ENCODE peak calls at places on chromosomes 11 and 22, in seven cellular contexts. O, M, Z, J, T, K and U are unnamed samples.

GRCh38 chr11:34302046-34302921 is 55.5 kb downstream of the ABTB2 start:
- DNase-seq in O (no peak), M (no peak), Z (no peak), J (peak), T (no peak), K (no peak), U (no peak)

GRCh38 chr22:36644333-36644757 is 59.2 kb downstream of the CACNG2 start:
- DNase-seq in O (no peak), M (no peak), Z (no peak), J (peak), T (no peak), K (no peak), U (no peak)

GRCh38 chr22:45868586-45869443 is 108.1 kb downstream of the WNT7B start:
- DNase-seq in O (no peak), M (peak), Z (peak), J (no peak), T (no peak), K (no peak), U (no peak)

GRCh38 chr11:102026975-102027374 is 20.3 kb upstream of the CFAP300 start:
- DNase-seq in O (no peak), M (no peak), Z (no peak), J (no peak), T (no peak), K (no peak), U (no peak)

GRCh38 chr22:42299586-42300285 is 29.3 kb upstream of the TCF20 start:
- DNase-seq in O (no peak), M (peak), Z (peak), J (no peak), T (peak), K (peak), U (no peak)

GRCh38 chr22:20434773-20435172 is 2.9 kb downstream of the SCARF2 start:
- DNase-seq in O (no peak), M (no peak), Z (no peak), J (no peak), T (no peak), K (no peak), U (no peak)

GRCh38 chr11:19604679-19605375 is 107.8 kb upstream of the NAV2 start:
- DNase-seq in O (no peak), M (no peak), Z (no peak), J (no peak), T (no peak), K (no peak), U (no peak)

GRCh38 chr11:2775626-2776350 is 76.0 kb upstream of the KCNQ1OT1 start:
- DNase-seq in O (no peak), M (no peak), Z (peak), J (no peak), T (no peak), K (peak), U (no peak)

GRCh38 chr22:49444781-49445180 is 382.9 kb downstream of the BRD1 start:
- DNase-seq in O (no peak), M (no peak), Z (no peak), J (no peak), T (no peak), K (no peak), U (no peak)

GRCh38 chr11:61011950-61012830 is 40.7 kb downstream of the CD6 start:
- DNase-seq in O (no peak), M (peak), Z (no peak), J (no peak), T (no peak), K (peak), U (no peak)

GRCh38 chr11:133840479-133840941 is 4.8 kb downstream of the SPATA19 start:
- DNase-seq in O (no peak), M (no peak), Z (no peak), J (no peak), T (no peak), K (no peak), U (no peak)

GRCh38 chr22:44870021-44870420 is 117.6 kb downstream of the ARHGAP8 start:
- DNase-seq in O (no peak), M (no peak), Z (no peak), J (peak), T (no peak), K (no peak), U (no peak)

GRCh38 chr11:103546236-103546635 is 437.0 kb downstream of the DYNC2H1 start:
- DNase-seq in O (no peak), M (no peak), Z (no peak), J (no peak), T (no peak), K (no peak), U (peak)

GRCh38 chr22:26812731-26813130 is 155.3 kb downstream of the MIAT start:
- DNase-seq in O (no peak), M (no peak), Z (no peak), J (no peak), T (no peak), K (no peak), U (no peak)

GRCh38 chr22:27185903-27186302 is 528.5 kb downstream of the MIAT start:
- DNase-seq in O (no peak), M (peak), Z (no peak), J (no peak), T (no peak), K (no peak), U (no peak)

GRCh38 chr22:44648821-44649566 is 53.0 kb upstream of the PRR5 start:
- DNase-seq in O (no peak), M (peak), Z (no peak), J (no peak), T (no peak), K (peak), U (no peak)

GRCh38 chr11:21761000-21761399 is 431.9 kb upstream of the ANO5 start:
- DNase-seq in O (no peak), M (no peak), Z (no peak), J (no peak), T (no peak), K (no peak), U (no peak)

GRCh38 chr11:36010010-36010740 is 66.3 kb downstream of the LDLRAD3 start:
- DNase-seq in O (no peak), M (no peak), Z (no peak), J (no peak), T (no peak), K (no peak), U (no peak)

GRCh38 chr11:57545883-57546282 is 8.5 kb downstream of the SMTNL1 start:
- DNase-seq in O (no peak), M (peak), Z (no peak), J (no peak), T (no peak), K (no peak), U (no peak)
- TF ChIP-seq CTCF in O (no peak), M (no peak), Z (no peak), J (no peak), T (no peak), K (no peak), U (no peak)

GRCh38 chr11:93784152-93784934 is at the start of gene MED17:
- DNase-seq in O (peak), M (peak), Z (peak), J (peak), T (peak), K (peak), U (peak)
- TF ChIP-seq CTCF in O (peak), M (peak), Z (peak), J (no peak), T (no peak), K (peak), U (peak)

GRCh38 chr11:66327171-66328035 is 8.8 kb downstream of the RIN1 start:
- DNase-seq in O (no peak), M (peak), Z (no peak), J (no peak), T (no peak), K (no peak), U (no peak)
- TF ChIP-seq CTCF in O (no peak), M (no peak), Z (no peak), J (no peak), T (no peak), K (no peak), U (no peak)

GRCh38 chr11:43788394-43788793 is 92.2 kb upstream of the ALKBH3 start:
- DNase-seq in O (no peak), M (no peak), Z (no peak), J (no peak), T (no peak), K (peak), U (no peak)
- TF ChIP-seq CTCF in O (no peak), M (no peak), Z (no peak), J (no peak), T (no peak), K (no peak), U (no peak)

GRCh38 chr11:12499071-12499470 is 121.7 kb downstream of the PARVA start:
- DNase-seq in O (no peak), M (no peak), Z (no peak), J (no peak), T (no peak), K (no peak), U (no peak)

GRCh38 chr11:12502041-12502440 is 124.7 kb downstream of the PARVA start:
- DNase-seq in O (no peak), M (no peak), Z (no peak), J (no peak), T (no peak), K (no peak), U (no peak)

GRCh38 chr11:12497431-12497830 is 120.1 kb downstream of the PARVA start:
- DNase-seq in O (no peak), M (no peak), Z (no peak), J (no peak), T (no peak), K (no peak), U (no peak)

GRCh38 chr11:12494699-12495098 is 117.3 kb downstream of the PARVA start:
- DNase-seq in O (no peak), M (no peak), Z (no peak), J (no peak), T (no peak), K (no peak), U (no peak)

DNA sequence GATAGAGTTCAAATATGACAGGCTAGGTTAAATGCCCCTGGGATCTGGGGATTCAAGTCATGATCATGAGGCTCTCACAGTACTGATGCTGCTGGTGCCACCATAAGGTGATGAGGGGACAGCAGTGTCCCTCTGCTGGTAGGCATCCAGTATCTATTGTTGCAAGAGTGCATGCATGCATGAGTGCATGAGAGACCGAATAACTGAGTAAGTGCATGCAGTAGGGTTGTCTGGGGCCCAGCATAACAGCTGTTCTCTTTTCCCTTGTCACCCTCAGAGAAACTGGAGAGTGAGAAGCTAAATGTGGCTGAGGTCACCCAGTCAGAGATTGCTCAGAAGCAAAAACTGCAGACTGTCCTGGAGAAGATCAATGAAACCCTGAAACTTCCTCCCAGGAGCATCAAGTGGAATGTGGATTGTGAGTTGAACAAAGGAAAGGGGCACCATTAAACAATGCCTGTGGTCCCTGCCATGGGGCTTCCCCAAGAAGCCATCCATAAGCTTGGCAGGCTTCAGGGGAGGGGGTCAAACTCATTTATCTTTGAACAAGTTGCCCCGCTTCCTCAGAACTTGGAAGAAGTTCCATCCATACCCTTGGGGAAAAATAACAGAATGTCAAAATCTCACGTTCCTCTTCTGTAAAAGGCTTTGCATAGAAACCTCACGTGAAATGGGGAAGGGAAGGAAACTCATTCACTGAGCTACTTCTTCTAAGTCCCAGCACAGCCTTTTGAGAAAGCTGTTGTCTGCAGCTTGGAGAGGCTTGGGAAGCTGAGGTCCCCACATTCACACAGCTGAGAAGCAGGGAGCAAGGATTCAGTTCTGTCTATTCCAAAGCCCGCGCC is 119.0 kb downstream of the PARVA start:
- DNase-seq in O (no peak), M (no peak), Z (no peak), J (peak), T (no peak), K (no peak), U (no peak)
- TF ChIP-seq CTCF in O (no peak), M (no peak), Z (no peak), J (peak), T (no peak), K (no peak), U (no peak)

GRCh38 chr11:44790211-44790610 is 63.4 kb downstream of the TSPAN18 start:
- DNase-seq in O (no peak), M (no peak), Z (no peak), J (no peak), T (no peak), K (no peak), U (no peak)
- TF ChIP-seq CTCF in O (no peak), M (no peak), Z (no peak), J (no peak), T (no peak), K (no peak), U (no peak)

GRCh38 chr22:23913661-23914353 is 19.6 kb downstream of the MIF start:
- DNase-seq in O (peak), M (peak), Z (peak), J (peak), T (peak), K (peak), U (peak)
- TF ChIP-seq CTCF in O (no peak), M (peak), Z (no peak), J (no peak), T (no peak), K (no peak), U (no peak)

GRCh38 chr11:112958670-112959069 is 2.5 kb upstream of the NCAM1 start:
- DNase-seq in O (no peak), M (no peak), Z (no peak), J (no peak), T (no peak), K (no peak), U (no peak)
- TF ChIP-seq CTCF in O (no peak), M (no peak), Z (no peak), J (no peak), T (no peak), K (no peak), U (no peak)

DNA sequence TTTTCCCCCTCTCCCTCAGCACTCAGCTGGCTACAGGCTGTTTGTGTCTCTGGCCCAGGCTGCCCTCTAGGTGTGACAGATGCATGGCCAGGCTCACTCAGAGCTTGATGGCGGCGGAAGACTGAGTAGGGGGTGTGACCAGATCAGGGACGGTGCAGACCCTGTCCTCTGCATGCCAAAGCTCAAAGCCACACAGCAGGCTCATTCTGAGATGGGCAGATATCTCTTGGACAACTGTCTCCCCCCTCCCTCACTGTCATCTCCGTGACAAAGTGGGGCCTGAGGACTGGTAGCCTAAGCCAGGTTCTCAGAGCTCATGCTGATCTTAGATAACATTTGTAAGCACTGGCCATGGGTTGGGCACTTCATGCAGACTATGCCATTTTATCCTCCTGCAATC is 231.3 kb downstream of the DSCAML1 start:
- DNase-seq in O (no peak), M (no peak), Z (no peak), J (no peak), T (no peak), K (no peak), U (no peak)
- TF ChIP-seq CTCF in O (no peak), M (no peak), Z (no peak), J (no peak), T (no peak), K (no peak), U (no peak)

GRCh38 chr22:21867528-21868266 is at the start of gene MAPK1:
- DNase-seq in O (peak), M (peak), Z (peak), J (peak), T (peak), K (peak), U (peak)
- TF ChIP-seq CTCF in O (peak), M (peak), Z (peak), J (no peak), T (peak), K (peak), U (peak)